ENCODE peak calls at places on chromosomes 2 and 18, in four cellular contexts. One of them, this sample, is unnamed.

GRCh38 chr2:234960091-234961088 is 8.6 kb downstream of the SH3BP4 start:
- DNase-seq in upper lobe of left lung: no peak
- DNase-seq in naive thymus-derived CD4-positive, alpha-beta T cell: no peak
- DNase-seq in esophagus squamous epithelium: no peak
- DNase-seq in this sample: no peak

GRCh38 chr2:175247159-175247558 is 65.6 kb upstream of the ATP5MC3 start:
- DNase-seq in esophagus squamous epithelium: no peak
- DNase-seq in naive thymus-derived CD4-positive, alpha-beta T cell: no peak
- DNase-seq in upper lobe of left lung: no peak
- DNase-seq in this sample: no peak

GRCh38 chr2:55550368-55551102 is 31.0 kb downstream of the CFAP36 start:
- DNase-seq in esophagus squamous epithelium: no peak
- DNase-seq in naive thymus-derived CD4-positive, alpha-beta T cell: no peak
- DNase-seq in upper lobe of left lung: no peak
- DNase-seq in this sample: no peak

GRCh38 chr2:234436482-234436837 is 60.4 kb downstream of the ARL4C start:
- DNase-seq in naive thymus-derived CD4-positive, alpha-beta T cell: no peak
- DNase-seq in upper lobe of left lung: no peak
- DNase-seq in esophagus squamous epithelium: no peak
- DNase-seq in this sample: no peak

GRCh38 chr18:56789004-56789888 is 138.1 kb downstream of the WDR7 start:
- DNase-seq in naive thymus-derived CD4-positive, alpha-beta T cell: peak; percentile 2
- DNase-seq in esophagus squamous epithelium: no peak
- DNase-seq in upper lobe of left lung: no peak
- DNase-seq in this sample: no peak

GRCh38 chr2:112055833-112056625 is 960 bp downstream of the TMEM87B start:
- DNase-seq in naive thymus-derived CD4-positive, alpha-beta T cell: no peak
- DNase-seq in esophagus squamous epithelium: no peak
- DNase-seq in upper lobe of left lung: no peak
- DNase-seq in this sample: no peak

GRCh38 chr2:2828774-2829368 is 497.8 kb upstream of the MYT1L start:
- DNase-seq in naive thymus-derived CD4-positive, alpha-beta T cell: no peak
- DNase-seq in upper lobe of left lung: no peak
- DNase-seq in esophagus squamous epithelium: no peak
- DNase-seq in this sample: no peak

GRCh38 chr18:58861853-58862252 is 2.8 kb upstream of the ZNF532 start:
- DNase-seq in upper lobe of left lung: no peak
- DNase-seq in esophagus squamous epithelium: no peak
- DNase-seq in naive thymus-derived CD4-positive, alpha-beta T cell: no peak
- DNase-seq in this sample: no peak

GRCh38 chr2:156211318-156211717 is 121.2 kb downstream of the NR4A2 start:
- DNase-seq in upper lobe of left lung: no peak
- DNase-seq in naive thymus-derived CD4-positive, alpha-beta T cell: no peak
- DNase-seq in esophagus squamous epithelium: no peak
- DNase-seq in this sample: no peak

DNA sequence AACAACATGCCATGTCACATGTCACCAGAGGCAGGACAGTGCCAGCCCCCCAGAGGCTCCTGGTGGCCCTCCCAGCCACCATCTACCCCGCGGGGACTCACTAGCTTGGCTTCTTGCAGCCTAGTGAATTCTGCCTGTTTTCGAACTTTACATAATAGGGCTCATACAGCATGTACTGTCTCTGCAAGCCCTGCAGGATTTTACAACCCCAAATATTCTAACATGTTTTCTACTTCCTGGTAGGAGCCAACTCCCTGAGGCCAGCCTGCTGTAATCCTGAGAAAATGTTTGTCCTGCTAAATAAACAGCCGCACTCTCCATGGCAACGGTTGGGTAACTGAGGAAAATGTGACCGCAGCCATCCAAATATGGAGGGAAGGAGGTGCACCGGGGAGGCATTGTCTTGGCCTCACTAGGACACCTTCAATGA is 2.7 kb downstream of the PER2 start:
- DNase-seq in upper lobe of left lung: peak; percentile 56
- DNase-seq in esophagus squamous epithelium: peak; percentile 20
- DNase-seq in naive thymus-derived CD4-positive, alpha-beta T cell: no peak
- DNase-seq in this sample: no peak
- H3K4me1 ChIP-seq in upper lobe of left lung: peaks cover 87% of the 10 kb centered on the region
- H3K4me1 ChIP-seq in esophagus squamous epithelium: peaks cover 86% of the 10 kb centered on the region
- H3K4me1 ChIP-seq in naive thymus-derived CD4-positive, alpha-beta T cell: peaks cover 16% of the 10 kb centered on the region
- H3K4me1 ChIP-seq in this sample: peaks cover 29% of the 10 kb centered on the region

GRCh38 chr2:17591846-17592245 is 51.4 kb downstream of the VSNL1 start:
- DNase-seq in upper lobe of left lung: no peak
- DNase-seq in naive thymus-derived CD4-positive, alpha-beta T cell: no peak
- DNase-seq in esophagus squamous epithelium: no peak
- DNase-seq in this sample: no peak

GRCh38 chr2:17589406-17590035 is 49.0 kb downstream of the VSNL1 start:
- DNase-seq in upper lobe of left lung: no peak
- DNase-seq in naive thymus-derived CD4-positive, alpha-beta T cell: no peak
- DNase-seq in esophagus squamous epithelium: no peak
- DNase-seq in this sample: no peak

GRCh38 chr2:17588031-17588430 is 47.5 kb downstream of the VSNL1 start:
- DNase-seq in esophagus squamous epithelium: no peak
- DNase-seq in naive thymus-derived CD4-positive, alpha-beta T cell: no peak
- DNase-seq in upper lobe of left lung: no peak
- DNase-seq in this sample: no peak

GRCh38 chr2:17592731-17593409 is 52.4 kb downstream of the VSNL1 start:
- DNase-seq in upper lobe of left lung: no peak
- DNase-seq in esophagus squamous epithelium: no peak
- DNase-seq in naive thymus-derived CD4-positive, alpha-beta T cell: no peak
- DNase-seq in this sample: no peak

GRCh38 chr2:17590342-17590911 is 49.9 kb downstream of the VSNL1 start:
- DNase-seq in naive thymus-derived CD4-positive, alpha-beta T cell: no peak
- DNase-seq in upper lobe of left lung: no peak
- DNase-seq in esophagus squamous epithelium: no peak
- DNase-seq in this sample: no peak
- H3K4me1 ChIP-seq in naive thymus-derived CD4-positive, alpha-beta T cell: no peaks in the 10 kb centered on the region
- H3K4me1 ChIP-seq in upper lobe of left lung: no peaks in the 10 kb centered on the region
- H3K4me1 ChIP-seq in esophagus squamous epithelium: peaks cover 97% of the 10 kb centered on the region
- H3K4me1 ChIP-seq in this sample: no peaks in the 10 kb centered on the region

GRCh38 chr2:186540971-186541370 is 48.9 kb upstream of the ITGAV start:
- DNase-seq in upper lobe of left lung: no peak
- DNase-seq in naive thymus-derived CD4-positive, alpha-beta T cell: no peak
- DNase-seq in esophagus squamous epithelium: no peak
- DNase-seq in this sample: no peak
- H3K4me1 ChIP-seq in upper lobe of left lung: peaks cover 22% of the 10 kb centered on the region
- H3K4me1 ChIP-seq in naive thymus-derived CD4-positive, alpha-beta T cell: no peaks in the 10 kb centered on the region
- H3K4me1 ChIP-seq in esophagus squamous epithelium: peaks cover 25% of the 10 kb centered on the region
- H3K4me1 ChIP-seq in this sample: no peaks in the 10 kb centered on the region

DNA sequence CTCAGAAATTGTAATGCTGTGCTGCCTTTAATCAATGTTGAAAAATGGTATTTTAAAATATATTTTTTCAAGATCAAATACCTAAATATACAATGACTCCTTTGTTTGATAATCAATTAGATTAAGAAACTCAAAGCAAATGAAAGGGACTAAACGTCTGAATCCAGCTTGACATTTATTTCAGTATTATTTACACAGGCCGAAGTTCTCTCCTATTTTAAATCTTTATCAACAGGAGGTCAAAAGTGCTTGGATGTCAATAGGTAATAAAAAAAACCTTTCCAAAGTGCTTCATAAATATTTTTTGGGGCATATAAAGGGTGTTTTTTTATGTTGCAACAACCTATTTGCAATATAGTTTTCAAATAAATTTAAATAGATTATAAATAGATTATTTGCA is 1201.7 kb upstream of the SLC39A10 start:
- DNase-seq in naive thymus-derived CD4-positive, alpha-beta T cell: no peak
- DNase-seq in upper lobe of left lung: no peak
- DNase-seq in esophagus squamous epithelium: no peak
- DNase-seq in this sample: no peak
- H3K4me1 ChIP-seq in naive thymus-derived CD4-positive, alpha-beta T cell: no peaks in the 10 kb centered on the region
- H3K4me1 ChIP-seq in upper lobe of left lung: no peaks in the 10 kb centered on the region
- H3K4me1 ChIP-seq in esophagus squamous epithelium: no peaks in the 10 kb centered on the region
- H3K4me1 ChIP-seq in this sample: no peaks in the 10 kb centered on the region

GRCh38 chr18:45664824-45665763 is 49.8 kb downstream of the SLC14A2 start:
- DNase-seq in naive thymus-derived CD4-positive, alpha-beta T cell: peak; percentile 70
- DNase-seq in upper lobe of left lung: no peak
- DNase-seq in esophagus squamous epithelium: peak; percentile 6
- DNase-seq in this sample: peak; percentile 55

GRCh38 chr18:45663646-45664045 is 48.4 kb downstream of the SLC14A2 start:
- DNase-seq in upper lobe of left lung: no peak
- DNase-seq in naive thymus-derived CD4-positive, alpha-beta T cell: no peak
- DNase-seq in esophagus squamous epithelium: no peak
- DNase-seq in this sample: no peak

GRCh38 chr18:45667056-45667455 is 51.8 kb downstream of the SLC14A2 start:
- DNase-seq in naive thymus-derived CD4-positive, alpha-beta T cell: no peak
- DNase-seq in esophagus squamous epithelium: no peak
- DNase-seq in upper lobe of left lung: no peak
- DNase-seq in this sample: no peak

GRCh38 chr18:45666006-45666405 is 50.7 kb downstream of the SLC14A2 start:
- DNase-seq in esophagus squamous epithelium: no peak
- DNase-seq in naive thymus-derived CD4-positive, alpha-beta T cell: no peak
- DNase-seq in upper lobe of left lung: no peak
- DNase-seq in this sample: no peak

DNA sequence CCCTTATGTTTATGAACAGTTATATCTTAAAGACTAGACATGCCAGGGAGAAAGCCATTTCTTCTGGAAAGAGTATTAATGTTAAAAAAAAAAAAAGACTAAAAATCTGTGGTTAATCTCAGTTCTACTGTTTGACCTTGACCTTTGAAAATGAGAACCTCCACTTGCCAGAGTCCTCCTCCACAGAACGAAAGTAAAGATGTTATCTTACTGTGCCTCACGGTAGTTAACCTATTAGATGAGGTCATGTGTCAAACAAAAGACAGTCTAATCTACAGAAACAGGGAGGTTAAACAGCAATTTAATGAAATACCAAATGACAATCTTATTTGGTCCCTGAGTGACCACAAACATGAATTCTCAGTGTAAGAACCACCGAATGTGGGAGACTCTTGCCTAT is 51.2 kb downstream of the SLC14A2 start:
- DNase-seq in esophagus squamous epithelium: no peak
- DNase-seq in naive thymus-derived CD4-positive, alpha-beta T cell: no peak
- DNase-seq in upper lobe of left lung: no peak
- DNase-seq in this sample: peak; percentile 88
- H3K4me1 ChIP-seq in esophagus squamous epithelium: peaks cover 11% of the 10 kb centered on the region
- H3K4me1 ChIP-seq in naive thymus-derived CD4-positive, alpha-beta T cell: peaks cover 55% of the 10 kb centered on the region
- H3K4me1 ChIP-seq in upper lobe of left lung: peaks cover 34% of the 10 kb centered on the region
- H3K4me1 ChIP-seq in this sample: peaks cover 63% of the 10 kb centered on the region

DNA sequence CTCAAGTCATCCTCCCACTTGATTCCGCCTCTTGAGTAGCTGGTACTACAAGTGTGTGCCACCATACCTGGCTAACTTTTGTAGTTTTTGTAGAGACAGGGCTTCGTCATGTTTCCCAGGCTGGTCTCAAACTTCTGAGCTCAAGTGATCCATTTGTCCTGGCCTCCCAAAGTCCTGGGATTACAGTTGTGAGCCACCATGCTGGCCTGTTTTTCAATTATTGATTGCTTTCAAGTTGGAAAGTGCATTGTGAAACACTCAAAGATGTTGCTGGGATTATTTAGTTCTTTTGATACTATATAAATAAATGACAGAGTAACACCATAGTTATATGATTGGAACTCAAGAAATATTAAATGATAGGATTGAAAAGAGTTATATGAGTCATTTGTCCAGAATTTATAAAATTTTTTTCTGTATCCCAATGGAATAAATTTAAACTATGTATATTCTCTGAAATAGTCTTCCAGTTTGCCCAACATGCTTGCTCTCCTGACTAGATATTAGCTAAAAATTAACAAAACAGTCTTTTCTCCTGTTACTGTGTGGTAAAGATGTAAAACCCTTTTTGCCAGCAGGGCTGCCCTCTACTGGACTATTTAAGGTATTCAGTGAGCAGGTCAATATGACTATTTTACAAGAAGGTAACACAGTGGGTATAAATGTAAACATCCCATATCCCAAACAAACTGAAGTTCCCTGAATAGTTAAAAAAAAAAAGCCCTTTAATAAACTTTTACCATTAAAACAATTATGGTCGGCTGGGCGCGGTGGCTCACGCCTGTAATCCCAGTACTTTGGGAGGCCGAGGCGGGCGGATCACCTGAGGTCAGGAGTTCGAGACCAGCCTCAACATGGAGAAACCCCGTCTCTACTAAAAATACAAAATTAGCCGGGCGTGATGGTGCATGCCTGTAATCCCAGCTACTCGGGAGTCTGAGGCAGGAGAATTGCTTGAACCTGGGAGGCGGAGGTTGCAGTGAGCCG is 42.7 kb downstream of the ACSL3 start:
- DNase-seq in esophagus squamous epithelium: peak; percentile 1
- DNase-seq in naive thymus-derived CD4-positive, alpha-beta T cell: peak; percentile 41
- DNase-seq in upper lobe of left lung: no peak
- DNase-seq in this sample: peak; percentile 16
- H3K4me1 ChIP-seq in esophagus squamous epithelium: peaks cover 41% of the 10 kb centered on the region
- H3K4me1 ChIP-seq in naive thymus-derived CD4-positive, alpha-beta T cell: no peaks in the 10 kb centered on the region
- H3K4me1 ChIP-seq in upper lobe of left lung: peaks cover 47% of the 10 kb centered on the region
- H3K4me1 ChIP-seq in this sample: no peaks in the 10 kb centered on the region

GRCh38 chr2:20650412-20650879 is 452 bp downstream of the HS1BP3 start:
- DNase-seq in naive thymus-derived CD4-positive, alpha-beta T cell: peak; percentile 40
- DNase-seq in esophagus squamous epithelium: no peak
- DNase-seq in upper lobe of left lung: no peak
- DNase-seq in this sample: peak; percentile 56

GRCh38 chr2:20651731-20652099 is 817 bp upstream of the HS1BP3 start:
- DNase-seq in naive thymus-derived CD4-positive, alpha-beta T cell: no peak
- DNase-seq in upper lobe of left lung: no peak
- DNase-seq in esophagus squamous epithelium: no peak
- DNase-seq in this sample: no peak

GRCh38 chr2:20649586-20650375 is 1.1 kb downstream of the HS1BP3 start:
- DNase-seq in upper lobe of left lung: no peak
- DNase-seq in naive thymus-derived CD4-positive, alpha-beta T cell: no peak
- DNase-seq in esophagus squamous epithelium: no peak
- DNase-seq in this sample: no peak

GRCh38 chr2:20652141-20652540 is 1.2 kb upstream of the HS1BP3 start:
- DNase-seq in naive thymus-derived CD4-positive, alpha-beta T cell: no peak
- DNase-seq in esophagus squamous epithelium: no peak
- DNase-seq in upper lobe of left lung: no peak
- DNase-seq in this sample: no peak

GRCh38 chr2:20650880-20651730 is at the start of gene HS1BP3:
- DNase-seq in naive thymus-derived CD4-positive, alpha-beta T cell: peak; percentile 95
- DNase-seq in esophagus squamous epithelium: peak; percentile 44
- DNase-seq in upper lobe of left lung: peak; percentile 98
- DNase-seq in this sample: peak; percentile 92
- H3K4me1 ChIP-seq in naive thymus-derived CD4-positive, alpha-beta T cell: peaks cover 20% of the 10 kb centered on the region
- H3K4me1 ChIP-seq in esophagus squamous epithelium: peaks cover 43% of the 10 kb centered on the region
- H3K4me1 ChIP-seq in upper lobe of left lung: peaks cover 29% of the 10 kb centered on the region
- H3K4me1 ChIP-seq in this sample: peaks cover 21% of the 10 kb centered on the region

DNA sequence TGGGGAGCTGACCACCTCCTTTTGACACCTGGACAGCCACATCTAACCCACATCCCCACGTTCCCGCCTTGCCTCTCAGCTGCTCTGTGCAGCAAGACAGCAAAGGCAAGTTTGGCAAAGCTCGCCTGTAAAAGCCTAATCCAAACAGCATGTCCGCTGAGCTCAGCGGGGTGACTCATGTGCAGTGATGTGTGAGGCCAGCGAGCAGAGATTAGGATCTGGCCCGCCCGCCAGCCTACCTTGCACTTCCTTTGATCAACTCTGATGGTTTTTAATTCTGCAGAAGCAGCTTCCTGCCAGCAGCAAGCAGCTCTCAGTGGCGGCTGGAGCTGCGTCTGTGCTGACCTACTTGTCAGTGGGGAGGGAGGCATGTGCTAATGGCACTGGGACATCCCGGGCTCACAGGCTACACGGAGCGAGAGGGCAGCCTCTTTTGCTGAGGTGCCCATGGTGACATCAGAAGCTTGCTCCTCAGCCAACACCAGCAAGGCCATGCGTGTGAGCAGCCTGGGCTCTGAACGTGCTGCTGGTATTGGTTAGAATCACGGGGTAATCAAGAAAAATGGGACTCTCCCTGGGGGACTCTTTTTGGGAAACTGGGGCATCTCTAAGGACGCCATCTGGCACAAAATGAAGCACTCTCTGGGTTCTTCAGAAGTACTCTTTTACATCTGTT is 36.0 kb upstream of the EML4 start:
- DNase-seq in naive thymus-derived CD4-positive, alpha-beta T cell: peak; percentile 78
- DNase-seq in esophagus squamous epithelium: peak; percentile 62
- DNase-seq in upper lobe of left lung: peak; percentile 43
- DNase-seq in this sample: peak; percentile 93
- H3K4me1 ChIP-seq in naive thymus-derived CD4-positive, alpha-beta T cell: peaks cover 81% of the 10 kb centered on the region
- H3K4me1 ChIP-seq in esophagus squamous epithelium: peaks cover 68% of the 10 kb centered on the region
- H3K4me1 ChIP-seq in upper lobe of left lung: peaks cover 53% of the 10 kb centered on the region
- H3K4me1 ChIP-seq in this sample: peaks cover 92% of the 10 kb centered on the region